ENCODE peak calls at places on chromosomes 6 and 20, in four cellular contexts. One of them, this sample, is unnamed.

GRCh38 chr6:132369526-132369925 is 31.7 kb downstream of the MOXD1 start:
- DNase-seq in GM12878: no peak
- DNase-seq in K562: no peak
- DNase-seq in SK-N-SH: no peak
- DNase-seq in this sample: no peak

GRCh38 chr6:109467696-109468095 is 12.1 kb upstream of the MICAL1 start:
- DNase-seq in SK-N-SH: no peak
- DNase-seq in K562: no peak
- DNase-seq in GM12878: no peak
- DNase-seq in this sample: no peak

GRCh38 chr20:40688129-40689099 is 622 bp downstream of the MAFB start:
- DNase-seq in SK-N-SH: peak; percentile 50
- DNase-seq in GM12878: no peak
- DNase-seq in K562: no peak
- DNase-seq in this sample: no peak

GRCh38 chr20:19889011-19889953 is 127.9 kb upstream of the NAA20 start:
- DNase-seq in K562: no peak
- DNase-seq in GM12878: no peak
- DNase-seq in SK-N-SH: no peak
- DNase-seq in this sample: peak; percentile 48

GRCh38 chr6:129575378-129576118 is 134.4 kb downstream of the ARHGAP18 start:
- DNase-seq in K562: no peak
- DNase-seq in GM12878: no peak
- DNase-seq in SK-N-SH: peak; percentile 9
- DNase-seq in this sample: peak; percentile 43

GRCh38 chr6:43976706-43977403 is 150.4 kb downstream of the MRPL14 start:
- DNase-seq in GM12878: no peak
- DNase-seq in K562: no peak
- DNase-seq in SK-N-SH: no peak
- DNase-seq in this sample: no peak

GRCh38 chr6:83092756-83093399 is 25.4 kb downstream of the DOP1A start:
- DNase-seq in SK-N-SH: no peak
- DNase-seq in K562: no peak
- DNase-seq in GM12878: no peak
- DNase-seq in this sample: no peak

GRCh38 chr6:165376100-165376499 is 66.7 kb upstream of the C6orf118 start:
- DNase-seq in SK-N-SH: no peak
- DNase-seq in K562: no peak
- DNase-seq in GM12878: no peak
- DNase-seq in this sample: no peak

GRCh38 chr6:137678451-137678850 is 184.3 kb upstream of the OLIG3 start:
- DNase-seq in K562: no peak
- DNase-seq in SK-N-SH: no peak
- DNase-seq in GM12878: no peak
- DNase-seq in this sample: no peak

GRCh38 chr6:108799791-108800190 is 48.4 kb upstream of the ARMC2 start:
- DNase-seq in K562: no peak
- DNase-seq in GM12878: no peak
- DNase-seq in SK-N-SH: no peak
- DNase-seq in this sample: no peak

GRCh38 chr6:48957781-48958180 is 505.3 kb downstream of the MMUT start:
- DNase-seq in K562: no peak
- DNase-seq in GM12878: no peak
- DNase-seq in SK-N-SH: no peak
- DNase-seq in this sample: no peak

GRCh38 chr6:15953152-15953880 is 175.6 kb upstream of the MYLIP start:
- DNase-seq in K562: no peak
- DNase-seq in GM12878: no peak
- DNase-seq in SK-N-SH: no peak
- DNase-seq in this sample: no peak

GRCh38 chr6:72466971-72467566 is 154.8 kb upstream of the KCNQ5 start:
- DNase-seq in SK-N-SH: no peak
- DNase-seq in GM12878: no peak
- DNase-seq in K562: no peak
- DNase-seq in this sample: no peak

GRCh38 chr20:14189794-14190402 is 147.5 kb downstream of the FLRT3 start:
- DNase-seq in SK-N-SH: peak; percentile 21
- DNase-seq in K562: no peak
- DNase-seq in GM12878: no peak
- DNase-seq in this sample: peak; percentile 69

GRCh38 chr6:144362042-144363018 is 77.2 kb downstream of the UTRN start:
- DNase-seq in K562: no peak
- DNase-seq in SK-N-SH: no peak
- DNase-seq in GM12878: no peak
- DNase-seq in this sample: no peak

GRCh38 chr6:46638650-46639049 is 14.0 kb downstream of the CYP39A1 start:
- DNase-seq in GM12878: no peak
- DNase-seq in SK-N-SH: no peak
- DNase-seq in K562: no peak
- DNase-seq in this sample: peak; percentile 18

GRCh38 chr20:2817341-2817726 is 1.2 kb downstream of the TMEM239 start:
- DNase-seq in GM12878: no peak
- DNase-seq in K562: no peak
- DNase-seq in SK-N-SH: no peak
- DNase-seq in this sample: no peak

GRCh38 chr20:2816030-2816582 is at the start of gene TMEM239:
- DNase-seq in SK-N-SH: peak; percentile 20
- DNase-seq in GM12878: no peak
- DNase-seq in K562: no peak
- DNase-seq in this sample: no peak

GRCh38 chr20:2815242-2815900 is 584 bp downstream of the C20orf141 start:
- DNase-seq in K562: no peak
- DNase-seq in SK-N-SH: peak; percentile 11
- DNase-seq in GM12878: no peak
- DNase-seq in this sample: no peak

GRCh38 chr20:2817891-2818595 is 1.9 kb downstream of the TMEM239 start:
- DNase-seq in GM12878: no peak
- DNase-seq in SK-N-SH: peak; percentile 9
- DNase-seq in K562: no peak
- DNase-seq in this sample: no peak

GRCh38 chr20:2816583-2817340 is 598 bp downstream of the TMEM239 start:
- DNase-seq in SK-N-SH: peak; percentile 14
- DNase-seq in GM12878: no peak
- DNase-seq in K562: no peak
- DNase-seq in this sample: no peak
- TF ChIP-seq MAX in SK-N-SH: no peak
- TF ChIP-seq MAX in GM12878: no peak
- TF ChIP-seq MAX in K562: no peak
- TF ChIP-seq MAX in this sample: no peak

GRCh38 chr6:90212274-90212673 is 84.4 kb downstream of the BACH2 start:
- DNase-seq in GM12878: no peak
- DNase-seq in K562: no peak
- DNase-seq in SK-N-SH: no peak
- DNase-seq in this sample: no peak

GRCh38 chr6:90216081-90216977 is 80.3 kb downstream of the BACH2 start:
- DNase-seq in K562: no peak
- DNase-seq in SK-N-SH: no peak
- DNase-seq in GM12878: no peak
- DNase-seq in this sample: peak; percentile 38

GRCh38 chr6:90217621-90218496 is 78.8 kb downstream of the BACH2 start:
- DNase-seq in SK-N-SH: no peak
- DNase-seq in K562: no peak
- DNase-seq in GM12878: no peak
- DNase-seq in this sample: peak; percentile 87

GRCh38 chr6:90214461-90214860 is 82.2 kb downstream of the BACH2 start:
- DNase-seq in GM12878: no peak
- DNase-seq in SK-N-SH: no peak
- DNase-seq in K562: no peak
- DNase-seq in this sample: no peak

GRCh38 chr6:90214966-90215365 is 81.7 kb downstream of the BACH2 start:
- DNase-seq in K562: no peak
- DNase-seq in SK-N-SH: no peak
- DNase-seq in GM12878: no peak
- DNase-seq in this sample: no peak
- TF ChIP-seq USF2 in K562: no peak
- TF ChIP-seq USF2 in SK-N-SH: no peak
- TF ChIP-seq USF2 in GM12878: no peak
- TF ChIP-seq USF2 in this sample: no peak

GRCh38 chr20:44228465-44229258 is 18.1 kb upstream of the OSER1 start:
- DNase-seq in K562: no peak
- DNase-seq in GM12878: no peak
- DNase-seq in SK-N-SH: no peak
- DNase-seq in this sample: no peak

GRCh38 chr20:44234566-44235317 is 12.4 kb upstream of the GDAP1L1 start:
- DNase-seq in GM12878: no peak
- DNase-seq in SK-N-SH: no peak
- DNase-seq in K562: no peak
- DNase-seq in this sample: no peak

GRCh38 chr20:44233436-44234016 is 13.6 kb upstream of the GDAP1L1 start:
- DNase-seq in K562: no peak
- DNase-seq in GM12878: no peak
- DNase-seq in SK-N-SH: no peak
- DNase-seq in this sample: no peak

GRCh38 chr20:44231193-44231592 is 15.9 kb upstream of the GDAP1L1 start:
- DNase-seq in GM12878: no peak
- DNase-seq in SK-N-SH: no peak
- DNase-seq in K562: no peak
- DNase-seq in this sample: peak; percentile 32

DNA sequence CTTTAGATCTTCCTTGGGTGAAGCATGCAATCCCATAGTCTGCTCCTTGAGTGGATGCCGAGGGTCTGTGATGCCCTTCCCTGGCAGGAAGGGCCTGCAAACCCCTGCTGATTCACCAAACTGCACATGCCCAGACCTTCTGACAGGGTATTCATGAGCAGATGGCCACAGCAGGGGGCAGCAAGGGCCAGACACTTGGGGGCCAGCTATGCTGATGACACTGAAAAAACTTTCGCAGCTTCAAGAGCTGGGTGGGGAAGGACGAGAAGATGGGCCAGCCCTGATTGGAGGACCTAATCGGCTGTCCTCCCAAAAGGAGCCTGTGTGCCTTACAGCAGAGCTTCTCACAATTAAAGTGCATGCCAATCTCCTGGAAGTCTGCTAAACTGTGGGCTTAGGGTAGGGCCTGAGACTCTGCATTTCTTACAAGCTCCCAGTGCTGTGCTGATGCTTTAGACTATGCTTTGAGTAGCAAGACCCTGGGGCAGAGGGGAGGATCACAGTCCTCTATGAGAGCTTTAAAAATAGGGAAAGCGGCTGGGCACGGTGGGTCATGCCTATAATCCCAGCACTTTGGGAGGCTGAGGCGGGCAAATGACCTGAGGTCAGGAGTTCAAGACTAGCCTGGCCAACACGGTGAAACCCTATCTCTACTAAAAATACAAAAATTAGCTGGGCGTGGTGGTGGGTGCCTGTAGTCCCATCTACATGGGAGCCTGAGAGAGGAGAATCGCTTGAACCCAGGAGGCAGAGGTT is 15.2 kb upstream of the GDAP1L1 start:
- DNase-seq in SK-N-SH: no peak
- DNase-seq in K562: no peak
- DNase-seq in GM12878: no peak
- DNase-seq in this sample: peak; percentile 21
- TF ChIP-seq RCOR1 in SK-N-SH: no peak
- TF ChIP-seq RCOR1 in K562: no peak
- TF ChIP-seq RCOR1 in GM12878: no peak
- TF ChIP-seq RCOR1 in this sample: no peak

GRCh38 chr20:21548390-21549035 is 34.6 kb upstream of the NKX2-2 start:
- DNase-seq in K562: no peak
- DNase-seq in SK-N-SH: no peak
- DNase-seq in GM12878: peak; percentile 46
- DNase-seq in this sample: no peak
- TF ChIP-seq MAX in K562: no peak
- TF ChIP-seq MAX in SK-N-SH: no peak
- TF ChIP-seq MAX in GM12878: no peak
- TF ChIP-seq MAX in this sample: no peak

GRCh38 chr6:81894788-81895221 is 142.3 kb upstream of the TENT5A start:
- DNase-seq in K562: no peak
- DNase-seq in SK-N-SH: no peak
- DNase-seq in GM12878: no peak
- DNase-seq in this sample: no peak
- TF ChIP-seq USF2 in K562: no peak
- TF ChIP-seq USF2 in SK-N-SH: no peak
- TF ChIP-seq USF2 in GM12878: no peak
- TF ChIP-seq USF2 in this sample: no peak

DNA sequence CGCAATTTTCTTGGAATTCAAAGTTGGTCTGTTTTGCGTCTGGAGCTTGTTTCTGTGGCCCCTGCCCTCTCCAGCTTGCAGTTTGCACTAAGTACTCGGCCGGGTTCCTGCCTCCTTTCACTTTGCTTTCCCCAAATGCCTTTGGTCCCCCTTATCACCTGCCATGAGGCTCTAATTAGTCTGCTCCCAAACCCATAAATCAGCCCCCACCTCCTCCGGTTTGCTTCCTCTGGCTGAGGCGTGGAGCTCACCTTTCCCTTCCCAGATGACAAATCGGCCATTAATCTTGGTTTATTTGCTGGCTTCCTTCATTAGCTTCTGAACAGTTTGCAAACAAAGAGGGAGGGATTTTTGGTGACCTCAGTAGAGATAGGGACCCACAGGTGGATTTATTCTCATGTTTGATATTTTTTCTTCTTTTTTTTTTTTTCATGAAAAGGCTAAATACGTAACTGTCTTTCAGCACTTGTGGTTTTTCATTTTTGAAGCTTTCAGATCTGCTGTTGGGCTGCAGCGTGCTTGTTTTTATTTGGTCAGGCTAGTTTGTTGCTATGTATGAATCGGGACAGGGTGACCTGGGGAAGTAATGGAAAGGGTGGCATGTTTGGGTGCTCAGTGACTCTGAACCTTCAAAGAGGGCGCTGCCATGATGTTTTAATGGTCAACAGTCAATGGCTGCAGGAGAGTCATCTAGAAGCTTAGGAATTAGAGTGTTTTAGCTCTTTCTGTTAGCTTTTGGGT is 121.7 kb upstream of the JAG1 start:
- DNase-seq in SK-N-SH: no peak
- DNase-seq in K562: no peak
- DNase-seq in GM12878: no peak
- DNase-seq in this sample: no peak
- TF ChIP-seq RCOR1 in SK-N-SH: no peak
- TF ChIP-seq RCOR1 in K562: no peak
- TF ChIP-seq RCOR1 in GM12878: no peak
- TF ChIP-seq RCOR1 in this sample: no peak

DNA sequence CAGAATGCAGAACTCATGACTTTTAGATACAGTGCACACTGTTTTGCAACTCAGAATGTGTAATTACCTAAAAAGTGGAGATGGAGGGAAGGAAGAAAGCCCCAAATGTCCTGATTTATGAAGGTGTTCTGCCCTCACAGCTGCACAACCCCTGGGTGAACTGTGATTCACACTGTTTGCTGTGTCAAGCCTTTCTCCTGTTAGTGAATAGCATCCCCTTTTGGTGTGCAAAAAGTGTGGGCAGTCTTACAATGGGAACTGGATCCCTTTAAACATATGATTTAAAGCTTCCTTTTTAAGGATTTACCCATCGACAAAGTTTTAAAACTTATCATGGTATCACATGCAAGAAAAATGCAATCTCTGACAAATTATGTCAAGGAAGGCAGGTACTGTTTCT is 633.4 kb upstream of the EPHA7 start:
- DNase-seq in SK-N-SH: no peak
- DNase-seq in GM12878: no peak
- DNase-seq in K562: no peak
- DNase-seq in this sample: no peak
- TF ChIP-seq MAX in SK-N-SH: no peak
- TF ChIP-seq MAX in GM12878: no peak
- TF ChIP-seq MAX in K562: no peak
- TF ChIP-seq MAX in this sample: no peak

This sample was measured in A549.